ENCODE peak calls at places on chromosomes 13 and 19, in seven cellular contexts. R is WERI-Rb-1; E is progenitor cell of endocrine pancreas; D is thoracic aorta; S is CD4-positive, alpha-beta T cell; W is foreskin keratinocyte; C is RWPE1. Y is an unnamed sample.

GRCh38 chr19:1864480-1865171 is 1.2 kb upstream of the KLF16 start:
- DNase-seq in R (peak), E (peak), D (no peak), S (peak), W (no peak), C (no peak), Y (peak)

GRCh38 chr19:52190679-52191293 is 934 bp downstream of the PPP2R1A start:
- DNase-seq in R (peak), E (no peak), D (no peak), S (no peak), W (no peak), C (no peak), Y (peak)

GRCh38 chr19:30897034-30897433 is 452.2 kb downstream of the TSHZ3 start:
- DNase-seq in R (no peak), E (no peak), D (no peak), S (no peak), W (no peak), C (no peak), Y (no peak)

GRCh38 chr13:48542581-48543341 is 9.9 kb upstream of the RCBTB2 start:
- DNase-seq in R (no peak), E (no peak), D (no peak), S (no peak), W (no peak), C (no peak), Y (no peak)

GRCh38 chr13:34833562-34834182 is 108.4 kb upstream of the NBEA start:
- DNase-seq in R (no peak), E (no peak), D (no peak), S (no peak), W (no peak), C (no peak), Y (no peak)

GRCh38 chr13:24222756-24223155 is 62.2 kb downstream of the SPATA13 start:
- DNase-seq in R (no peak), E (no peak), D (no peak), S (no peak), W (no peak), C (no peak), Y (no peak)

GRCh38 chr13:104422668-104423067 is 1356.5 kb upstream of the SLC10A2 start:
- DNase-seq in R (no peak), E (no peak), D (no peak), S (no peak), W (no peak), C (no peak), Y (no peak)

GRCh38 chr19:54523403-54523802 is 20.8 kb downstream of the LAIR2 start:
- DNase-seq in R (no peak), E (no peak), D (no peak), S (no peak), W (no peak), C (peak), Y (no peak)

GRCh38 chr13:101945435-101945834 is 456.4 kb downstream of the FGF14 start:
- DNase-seq in R (peak), E (no peak), D (no peak), S (no peak), W (no peak), C (no peak), Y (no peak)

GRCh38 chr13:23987331-23987730 is 90.0 kb upstream of the C1QTNF9B start:
- DNase-seq in R (no peak), E (no peak), D (no peak), S (no peak), W (no peak), C (no peak), Y (no peak)

GRCh38 chr19:12034196-12034595 is 1.3 kb downstream of the ZNF433 start:
- DNase-seq in R (no peak), E (no peak), D (no peak), S (no peak), W (no peak), C (no peak), Y (no peak)

GRCh38 chr19:56142087-56142787 is 1.1 kb downstream of the ZNF444 start:
- DNase-seq in R (no peak), E (peak), D (no peak), S (no peak), W (no peak), C (no peak), Y (no peak)

GRCh38 chr19:18436651-18437478 is 1.1 kb downstream of the ISYNA1 start:
- DNase-seq in R (peak), E (peak), D (no peak), S (peak), W (no peak), C (no peak), Y (peak)
- TF ChIP-seq CTCF in R (no peak), E (peak), D (no peak), S (no peak), W (no peak), C (no peak), Y (no peak)

GRCh38 chr19:3250675-3251074 is 26.2 kb downstream of the CELF5 start:
- DNase-seq in R (peak), E (no peak), D (no peak), S (peak), W (no peak), C (peak), Y (peak)
- TF ChIP-seq CTCF in R (peak), E (peak), D (peak), S (peak), W (peak), C (peak), Y (peak)

GRCh38 chr13:92172191-92172590 is 773.8 kb downstream of the GPC5 start:
- DNase-seq in R (no peak), E (no peak), D (no peak), S (no peak), W (no peak), C (no peak), Y (no peak)

GRCh38 chr13:92173254-92173653 is 774.8 kb downstream of the GPC5 start:
- DNase-seq in R (no peak), E (no peak), D (no peak), S (no peak), W (no peak), C (no peak), Y (no peak)

DNA sequence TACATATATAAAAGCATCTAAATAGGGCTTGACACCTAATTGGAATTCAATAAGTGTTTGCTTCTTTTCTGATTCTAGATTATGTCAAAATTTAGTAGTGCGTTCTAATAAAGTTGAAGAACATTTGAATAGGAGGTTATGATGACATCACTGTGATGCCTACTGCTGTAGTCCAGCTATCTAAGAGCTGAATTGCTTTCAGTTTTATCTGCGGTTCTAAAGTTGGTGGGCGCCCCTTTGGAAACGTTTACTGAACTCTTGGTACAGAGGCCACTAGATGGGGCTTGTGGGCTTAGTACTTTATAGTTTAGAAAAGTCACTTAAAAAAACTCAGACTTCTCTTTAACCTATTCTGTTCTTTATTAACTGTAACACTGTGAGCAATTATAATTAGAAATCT is 776.9 kb downstream of the GPC5 start:
- DNase-seq in R (peak), E (no peak), D (no peak), S (no peak), W (no peak), C (no peak), Y (no peak)
- TF ChIP-seq CTCF in R (peak), E (peak), D (peak), S (no peak), W (peak), C (peak), Y (no peak)

GRCh38 chr19:23281663-23282276 is 31.6 kb upstream of the ZNF724 start:
- DNase-seq in R (no peak), E (no peak), D (no peak), S (no peak), W (no peak), C (no peak), Y (no peak)
- TF ChIP-seq CTCF in R (no peak), E (no peak), D (no peak), S (no peak), W (no peak), C (no peak), Y (no peak)

GRCh38 chr19:19475845-19476828 is 39.2 kb downstream of the TSSK6 start:
- DNase-seq in R (peak), E (no peak), D (no peak), S (no peak), W (no peak), C (no peak), Y (no peak)
- TF ChIP-seq CTCF in R (peak), E (peak), D (no peak), S (no peak), W (peak), C (no peak), Y (no peak)

GRCh38 chr13:107901996-107902562 is 313.3 kb downstream of the LIG4 start:
- DNase-seq in R (no peak), E (no peak), D (no peak), S (no peak), W (no peak), C (no peak), Y (no peak)

GRCh38 chr13:107901230-107901629 is 314.1 kb downstream of the LIG4 start:
- DNase-seq in R (no peak), E (no peak), D (no peak), S (no peak), W (no peak), C (no peak), Y (no peak)

GRCh38 chr13:107906131-107906530 is 309.2 kb downstream of the LIG4 start:
- DNase-seq in R (no peak), E (no peak), D (no peak), S (no peak), W (no peak), C (no peak), Y (no peak)

GRCh38 chr13:107900775-107901174 is 314.6 kb downstream of the LIG4 start:
- DNase-seq in R (no peak), E (no peak), D (no peak), S (no peak), W (no peak), C (no peak), Y (no peak)
- TF ChIP-seq CTCF in R (no peak), E (no peak), D (no peak), S (no peak), W (no peak), C (no peak), Y (no peak)

GRCh38 chr19:3837922-3838321 is 30.9 kb downstream of the ZFR2 start:
- DNase-seq in R (no peak), E (no peak), D (no peak), S (no peak), W (no peak), C (no peak), Y (no peak)

GRCh38 chr19:3835055-3835435 is 33.8 kb downstream of the ZFR2 start:
- DNase-seq in R (no peak), E (no peak), D (no peak), S (no peak), W (no peak), C (no peak), Y (no peak)

GRCh38 chr19:3837332-3837731 is 31.5 kb downstream of the ZFR2 start:
- DNase-seq in R (no peak), E (no peak), D (no peak), S (no peak), W (no peak), C (no peak), Y (no peak)

GRCh38 chr19:3838661-3839060 is 30.2 kb downstream of the ZFR2 start:
- DNase-seq in R (no peak), E (no peak), D (no peak), S (no peak), W (no peak), C (no peak), Y (no peak)

GRCh38 chr19:3836887-3837286 is 32.0 kb downstream of the ZFR2 start:
- DNase-seq in R (no peak), E (no peak), D (no peak), S (no peak), W (no peak), C (no peak), Y (peak)
- TF ChIP-seq CTCF in R (no peak), E (no peak), D (no peak), S (no peak), W (no peak), C (no peak), Y (no peak)

GRCh38 chr13:112341976-112342735 is 34.0 kb upstream of the SPACA7 start:
- DNase-seq in R (no peak), E (no peak), D (no peak), S (no peak), W (no peak), C (no peak), Y (no peak)
- TF ChIP-seq CTCF in R (no peak), E (no peak), D (no peak), S (no peak), W (no peak), C (no peak), Y (no peak)

DNA sequence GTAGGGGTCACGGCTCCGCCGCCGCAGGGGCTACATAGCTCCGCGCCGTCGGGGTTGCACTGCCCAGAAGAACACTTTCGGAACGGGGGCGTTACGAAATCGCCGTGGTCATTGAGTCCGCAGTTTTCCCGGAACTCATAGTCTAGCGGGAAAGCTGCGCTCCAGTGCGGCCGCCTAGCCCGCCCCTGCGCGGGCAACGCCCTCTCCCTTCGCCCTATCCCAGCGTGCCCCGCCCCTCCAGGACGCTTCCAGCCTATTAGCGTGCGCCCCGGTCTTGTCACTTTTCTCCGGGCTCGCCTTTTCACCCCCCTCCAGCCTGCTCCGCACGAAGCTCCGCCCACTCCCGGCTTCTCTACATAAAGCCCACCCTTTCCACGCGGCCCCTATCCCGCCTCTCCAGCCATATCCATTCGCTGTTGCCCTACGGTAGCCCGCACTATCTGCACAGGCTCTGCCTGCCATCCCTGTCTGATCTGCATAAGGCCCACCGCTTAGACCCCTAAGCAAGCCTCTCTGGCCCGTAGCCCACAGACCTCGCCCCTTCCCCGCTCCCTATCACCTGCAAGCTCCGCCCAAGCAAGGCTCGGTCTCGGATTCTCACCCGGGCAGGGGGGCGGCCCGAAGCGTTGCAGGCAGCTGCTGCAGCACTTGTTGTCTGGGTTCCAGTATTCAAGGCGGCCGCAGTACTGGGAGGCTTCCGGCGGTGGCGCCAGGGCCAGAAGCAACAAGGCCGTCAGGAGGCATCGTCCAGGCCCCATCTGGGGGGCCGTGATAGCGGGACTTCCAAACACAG is 1.6 kb downstream of the IGFLR1 start:
- DNase-seq in R (peak), E (peak), D (peak), S (peak), W (peak), C (peak), Y (peak)
- TF ChIP-seq CTCF in R (no peak), E (peak), D (peak), S (no peak), W (no peak), C (no peak), Y (no peak)

Y was measured in CD8-positive, alpha-beta T cell.